ENCODE peak calls at places on chromosomes 1 and 21, in seven cellular contexts. One of them, this sample, is unnamed.

GRCh38 chr1:63878914-63879313 is 105.1 kb downstream of the ROR1 start:
- DNase-seq in left colon: no peak
- DNase-seq in stimulated activated naive CD8-positive, alpha-beta T cell treated with anti-CD3 and anti-CD28 coated beads, Interleukin-15, Interleukin-2, amounts not matched to agents 100 U/mL and 50 U/mL, for 24 hours: no peak
- DNase-seq in GM20000: no peak
- DNase-seq in RWPE1: no peak
- DNase-seq in progenitor cell of endocrine pancreas: no peak
- DNase-seq in activated naive CD8-positive, alpha-beta T cell treated with anti-CD3 and anti-CD28 coated beads for 36 hours: no peak
- DNase-seq in this sample: no peak

GRCh38 chr21:45499201-45499750 is 43.0 kb downstream of the SLC19A1 start:
- DNase-seq in left colon: no peak
- DNase-seq in stimulated activated naive CD8-positive, alpha-beta T cell treated with anti-CD3 and anti-CD28 coated beads, Interleukin-15, Interleukin-2, amounts not matched to agents 100 U/mL and 50 U/mL, for 24 hours: no peak
- DNase-seq in GM20000: no peak
- DNase-seq in RWPE1: no peak
- DNase-seq in progenitor cell of endocrine pancreas: no peak
- DNase-seq in activated naive CD8-positive, alpha-beta T cell treated with anti-CD3 and anti-CD28 coated beads for 36 hours: no peak
- DNase-seq in this sample: no peak

GRCh38 chr1:174874337-174875053 is 125.3 kb upstream of the CACYBP start:
- DNase-seq in left colon: peak
- DNase-seq in stimulated activated naive CD8-positive, alpha-beta T cell treated with anti-CD3 and anti-CD28 coated beads, Interleukin-15, Interleukin-2, amounts not matched to agents 100 U/mL and 50 U/mL, for 24 hours: no peak
- DNase-seq in GM20000: peak
- DNase-seq in RWPE1: no peak
- DNase-seq in progenitor cell of endocrine pancreas: no peak
- DNase-seq in activated naive CD8-positive, alpha-beta T cell treated with anti-CD3 and anti-CD28 coated beads for 36 hours: no peak
- DNase-seq in this sample: no peak

GRCh38 chr1:93652335-93652949 is 29.2 kb downstream of the BCAR3 start:
- DNase-seq in left colon: no peak
- DNase-seq in stimulated activated naive CD8-positive, alpha-beta T cell treated with anti-CD3 and anti-CD28 coated beads, Interleukin-15, Interleukin-2, amounts not matched to agents 100 U/mL and 50 U/mL, for 24 hours: no peak
- DNase-seq in GM20000: no peak
- DNase-seq in RWPE1: no peak
- DNase-seq in progenitor cell of endocrine pancreas: no peak
- DNase-seq in activated naive CD8-positive, alpha-beta T cell treated with anti-CD3 and anti-CD28 coated beads for 36 hours: no peak
- DNase-seq in this sample: no peak

GRCh38 chr21:15651172-15651571 is 78.6 kb upstream of the USP25 start:
- DNase-seq in left colon: no peak
- DNase-seq in stimulated activated naive CD8-positive, alpha-beta T cell treated with anti-CD3 and anti-CD28 coated beads, Interleukin-15, Interleukin-2, amounts not matched to agents 100 U/mL and 50 U/mL, for 24 hours: no peak
- DNase-seq in GM20000: no peak
- DNase-seq in RWPE1: no peak
- DNase-seq in progenitor cell of endocrine pancreas: no peak
- DNase-seq in activated naive CD8-positive, alpha-beta T cell treated with anti-CD3 and anti-CD28 coated beads for 36 hours: no peak
- DNase-seq in this sample: no peak

GRCh38 chr1:188027613-188028012 is 1198.9 kb downstream of the PLA2G4A start:
- DNase-seq in left colon: no peak
- DNase-seq in stimulated activated naive CD8-positive, alpha-beta T cell treated with anti-CD3 and anti-CD28 coated beads, Interleukin-15, Interleukin-2, amounts not matched to agents 100 U/mL and 50 U/mL, for 24 hours: no peak
- DNase-seq in GM20000: peak
- DNase-seq in RWPE1: peak
- DNase-seq in progenitor cell of endocrine pancreas: no peak
- DNase-seq in activated naive CD8-positive, alpha-beta T cell treated with anti-CD3 and anti-CD28 coated beads for 36 hours: no peak
- DNase-seq in this sample: peak

GRCh38 chr1:68490046-68490651 is 6.7 kb downstream of the DEPDC1 start:
- DNase-seq in left colon: no peak
- DNase-seq in stimulated activated naive CD8-positive, alpha-beta T cell treated with anti-CD3 and anti-CD28 coated beads, Interleukin-15, Interleukin-2, amounts not matched to agents 100 U/mL and 50 U/mL, for 24 hours: no peak
- DNase-seq in GM20000: no peak
- DNase-seq in RWPE1: no peak
- DNase-seq in progenitor cell of endocrine pancreas: no peak
- DNase-seq in activated naive CD8-positive, alpha-beta T cell treated with anti-CD3 and anti-CD28 coated beads for 36 hours: no peak
- DNase-seq in this sample: peak

GRCh38 chr1:155300553-155301329 is 497 bp downstream of the PKLR start:
- DNase-seq in left colon: peak
- DNase-seq in stimulated activated naive CD8-positive, alpha-beta T cell treated with anti-CD3 and anti-CD28 coated beads, Interleukin-15, Interleukin-2, amounts not matched to agents 100 U/mL and 50 U/mL, for 24 hours: no peak
- DNase-seq in GM20000: no peak
- DNase-seq in RWPE1: no peak
- DNase-seq in progenitor cell of endocrine pancreas: no peak
- DNase-seq in activated naive CD8-positive, alpha-beta T cell treated with anti-CD3 and anti-CD28 coated beads for 36 hours: no peak
- DNase-seq in this sample: no peak

GRCh38 chr1:8026153-8026975 is at the start of gene ERRFI1:
- DNase-seq in left colon: peak
- DNase-seq in stimulated activated naive CD8-positive, alpha-beta T cell treated with anti-CD3 and anti-CD28 coated beads, Interleukin-15, Interleukin-2, amounts not matched to agents 100 U/mL and 50 U/mL, for 24 hours: peak
- DNase-seq in GM20000: peak
- DNase-seq in RWPE1: peak
- DNase-seq in progenitor cell of endocrine pancreas: peak
- DNase-seq in activated naive CD8-positive, alpha-beta T cell treated with anti-CD3 and anti-CD28 coated beads for 36 hours: peak
- DNase-seq in this sample: peak

GRCh38 chr21:39499156-39499555 is 47.4 kb downstream of the SH3BGR start:
- DNase-seq in left colon: no peak
- DNase-seq in stimulated activated naive CD8-positive, alpha-beta T cell treated with anti-CD3 and anti-CD28 coated beads, Interleukin-15, Interleukin-2, amounts not matched to agents 100 U/mL and 50 U/mL, for 24 hours: no peak
- DNase-seq in GM20000: no peak
- DNase-seq in RWPE1: no peak
- DNase-seq in progenitor cell of endocrine pancreas: no peak
- DNase-seq in activated naive CD8-positive, alpha-beta T cell treated with anti-CD3 and anti-CD28 coated beads for 36 hours: no peak
- DNase-seq in this sample: no peak

GRCh38 chr1:173015629-173016028 is 35.1 kb downstream of the TNFSF18 start:
- DNase-seq in left colon: no peak
- DNase-seq in stimulated activated naive CD8-positive, alpha-beta T cell treated with anti-CD3 and anti-CD28 coated beads, Interleukin-15, Interleukin-2, amounts not matched to agents 100 U/mL and 50 U/mL, for 24 hours: no peak
- DNase-seq in GM20000: no peak
- DNase-seq in RWPE1: no peak
- DNase-seq in progenitor cell of endocrine pancreas: no peak
- DNase-seq in activated naive CD8-positive, alpha-beta T cell treated with anti-CD3 and anti-CD28 coated beads for 36 hours: no peak
- DNase-seq in this sample: no peak

GRCh38 chr1:225406976-225407725 is 20.7 kb downstream of the LBR start:
- DNase-seq in left colon: no peak
- DNase-seq in stimulated activated naive CD8-positive, alpha-beta T cell treated with anti-CD3 and anti-CD28 coated beads, Interleukin-15, Interleukin-2, amounts not matched to agents 100 U/mL and 50 U/mL, for 24 hours: no peak
- DNase-seq in GM20000: no peak
- DNase-seq in RWPE1: no peak
- DNase-seq in progenitor cell of endocrine pancreas: no peak
- DNase-seq in activated naive CD8-positive, alpha-beta T cell treated with anti-CD3 and anti-CD28 coated beads for 36 hours: no peak
- DNase-seq in this sample: no peak

GRCh38 chr1:49765034-49765433 is 258.7 kb downstream of the AGBL4 start:
- DNase-seq in left colon: no peak
- DNase-seq in stimulated activated naive CD8-positive, alpha-beta T cell treated with anti-CD3 and anti-CD28 coated beads, Interleukin-15, Interleukin-2, amounts not matched to agents 100 U/mL and 50 U/mL, for 24 hours: no peak
- DNase-seq in GM20000: no peak
- DNase-seq in RWPE1: no peak
- DNase-seq in progenitor cell of endocrine pancreas: no peak
- DNase-seq in activated naive CD8-positive, alpha-beta T cell treated with anti-CD3 and anti-CD28 coated beads for 36 hours: no peak
- DNase-seq in this sample: no peak

GRCh38 chr1:24920155-24920925 is 9.7 kb downstream of the RUNX3 start:
- DNase-seq in left colon: no peak
- DNase-seq in stimulated activated naive CD8-positive, alpha-beta T cell treated with anti-CD3 and anti-CD28 coated beads, Interleukin-15, Interleukin-2, amounts not matched to agents 100 U/mL and 50 U/mL, for 24 hours: no peak
- DNase-seq in GM20000: peak
- DNase-seq in RWPE1: no peak
- DNase-seq in progenitor cell of endocrine pancreas: no peak
- DNase-seq in activated naive CD8-positive, alpha-beta T cell treated with anti-CD3 and anti-CD28 coated beads for 36 hours: no peak
- DNase-seq in this sample: no peak

GRCh38 chr1:54299037-54299436 is 99.1 kb downstream of the MRPL37 start:
- DNase-seq in left colon: peak
- DNase-seq in stimulated activated naive CD8-positive, alpha-beta T cell treated with anti-CD3 and anti-CD28 coated beads, Interleukin-15, Interleukin-2, amounts not matched to agents 100 U/mL and 50 U/mL, for 24 hours: no peak
- DNase-seq in GM20000: no peak
- DNase-seq in RWPE1: no peak
- DNase-seq in progenitor cell of endocrine pancreas: no peak
- DNase-seq in activated naive CD8-positive, alpha-beta T cell treated with anti-CD3 and anti-CD28 coated beads for 36 hours: no peak
- DNase-seq in this sample: no peak

GRCh38 chr1:25666437-25666836 is 49.8 kb downstream of the MAN1C1 start:
- DNase-seq in left colon: no peak
- DNase-seq in stimulated activated naive CD8-positive, alpha-beta T cell treated with anti-CD3 and anti-CD28 coated beads, Interleukin-15, Interleukin-2, amounts not matched to agents 100 U/mL and 50 U/mL, for 24 hours: no peak
- DNase-seq in GM20000: no peak
- DNase-seq in RWPE1: no peak
- DNase-seq in progenitor cell of endocrine pancreas: no peak
- DNase-seq in activated naive CD8-positive, alpha-beta T cell treated with anti-CD3 and anti-CD28 coated beads for 36 hours: no peak
- DNase-seq in this sample: no peak

GRCh38 chr1:151457911-151458882 is 1.1 kb downstream of the POGZ start:
- DNase-seq in left colon: peak
- DNase-seq in stimulated activated naive CD8-positive, alpha-beta T cell treated with anti-CD3 and anti-CD28 coated beads, Interleukin-15, Interleukin-2, amounts not matched to agents 100 U/mL and 50 U/mL, for 24 hours: peak
- DNase-seq in GM20000: peak
- DNase-seq in RWPE1: peak
- DNase-seq in progenitor cell of endocrine pancreas: peak
- DNase-seq in activated naive CD8-positive, alpha-beta T cell treated with anti-CD3 and anti-CD28 coated beads for 36 hours: peak
- DNase-seq in this sample: peak